ENCODE peak calls at places on chromosomes 13 and 19, in five cellular contexts. One of them, this sample, is unnamed.

GRCh38 chr13:72384879-72385278 is 342.6 kb downstream of the MZT1 start:
- DNase-seq in spleen: no peak
- DNase-seq in body of pancreas: peak
- DNase-seq in esophagus squamous epithelium: no peak
- DNase-seq in heart left ventricle: no peak
- DNase-seq in this sample: no peak

GRCh38 chr19:37954421-37954874 is 47.4 kb downstream of the SIPA1L3 start:
- DNase-seq in spleen: no peak
- DNase-seq in esophagus squamous epithelium: no peak
- DNase-seq in body of pancreas: no peak
- DNase-seq in heart left ventricle: no peak
- DNase-seq in this sample: no peak

GRCh38 chr19:8681345-8682021 is 17.1 kb downstream of the ACTL9 start:
- DNase-seq in esophagus squamous epithelium: no peak
- DNase-seq in heart left ventricle: no peak
- DNase-seq in body of pancreas: no peak
- DNase-seq in spleen: no peak
- DNase-seq in this sample: no peak

GRCh38 chr13:34357435-34358232 is 539.7 kb downstream of the RFC3 start:
- DNase-seq in body of pancreas: no peak
- DNase-seq in esophagus squamous epithelium: no peak
- DNase-seq in heart left ventricle: no peak
- DNase-seq in spleen: no peak
- DNase-seq in this sample: no peak

GRCh38 chr13:25292301-25292700 is 5.0 kb upstream of the MTMR6 start:
- DNase-seq in heart left ventricle: no peak
- DNase-seq in spleen: no peak
- DNase-seq in esophagus squamous epithelium: no peak
- DNase-seq in body of pancreas: no peak
- DNase-seq in this sample: peak

GRCh38 chr13:107883561-107884175 is 331.7 kb downstream of the LIG4 start:
- DNase-seq in esophagus squamous epithelium: no peak
- DNase-seq in body of pancreas: peak
- DNase-seq in heart left ventricle: no peak
- DNase-seq in spleen: no peak
- DNase-seq in this sample: no peak

GRCh38 chr13:24648983-24649684 is 31.1 kb upstream of the ATP12A start:
- DNase-seq in heart left ventricle: no peak
- DNase-seq in spleen: no peak
- DNase-seq in esophagus squamous epithelium: no peak
- DNase-seq in body of pancreas: no peak
- DNase-seq in this sample: no peak

GRCh38 chr13:19607523-19608078 is 25.9 kb upstream of the MPHOSPH8 start:
- DNase-seq in esophagus squamous epithelium: no peak
- DNase-seq in spleen: no peak
- DNase-seq in body of pancreas: no peak
- DNase-seq in heart left ventricle: no peak
- DNase-seq in this sample: no peak

GRCh38 chr19:15199652-15200574 is 882 bp downstream of the NOTCH3 start:
- DNase-seq in spleen: no peak
- DNase-seq in body of pancreas: peak
- DNase-seq in heart left ventricle: no peak
- DNase-seq in esophagus squamous epithelium: no peak
- DNase-seq in this sample: no peak
- TF ChIP-seq CTCF in spleen: no peak
- TF ChIP-seq CTCF in body of pancreas: no peak
- TF ChIP-seq CTCF in heart left ventricle: no peak
- TF ChIP-seq CTCF in esophagus squamous epithelium: no peak
- TF ChIP-seq CTCF in this sample: no peak

GRCh38 chr19:5117421-5117820 is 148.5 kb downstream of the KDM4B start:
- DNase-seq in heart left ventricle: no peak
- DNase-seq in spleen: no peak
- DNase-seq in body of pancreas: no peak
- DNase-seq in esophagus squamous epithelium: no peak
- DNase-seq in this sample: no peak

GRCh38 chr19:5118026-5118425 is 149.1 kb downstream of the KDM4B start:
- DNase-seq in heart left ventricle: no peak
- DNase-seq in esophagus squamous epithelium: no peak
- DNase-seq in spleen: no peak
- DNase-seq in body of pancreas: no peak
- DNase-seq in this sample: no peak

GRCh38 chr19:5120833-5121232 is 151.9 kb downstream of the KDM4B start:
- DNase-seq in spleen: no peak
- DNase-seq in esophagus squamous epithelium: no peak
- DNase-seq in heart left ventricle: no peak
- DNase-seq in body of pancreas: no peak
- DNase-seq in this sample: no peak

GRCh38 chr19:5120321-5120720 is 151.4 kb downstream of the KDM4B start:
- DNase-seq in heart left ventricle: no peak
- DNase-seq in esophagus squamous epithelium: no peak
- DNase-seq in body of pancreas: no peak
- DNase-seq in spleen: no peak
- DNase-seq in this sample: no peak

DNA sequence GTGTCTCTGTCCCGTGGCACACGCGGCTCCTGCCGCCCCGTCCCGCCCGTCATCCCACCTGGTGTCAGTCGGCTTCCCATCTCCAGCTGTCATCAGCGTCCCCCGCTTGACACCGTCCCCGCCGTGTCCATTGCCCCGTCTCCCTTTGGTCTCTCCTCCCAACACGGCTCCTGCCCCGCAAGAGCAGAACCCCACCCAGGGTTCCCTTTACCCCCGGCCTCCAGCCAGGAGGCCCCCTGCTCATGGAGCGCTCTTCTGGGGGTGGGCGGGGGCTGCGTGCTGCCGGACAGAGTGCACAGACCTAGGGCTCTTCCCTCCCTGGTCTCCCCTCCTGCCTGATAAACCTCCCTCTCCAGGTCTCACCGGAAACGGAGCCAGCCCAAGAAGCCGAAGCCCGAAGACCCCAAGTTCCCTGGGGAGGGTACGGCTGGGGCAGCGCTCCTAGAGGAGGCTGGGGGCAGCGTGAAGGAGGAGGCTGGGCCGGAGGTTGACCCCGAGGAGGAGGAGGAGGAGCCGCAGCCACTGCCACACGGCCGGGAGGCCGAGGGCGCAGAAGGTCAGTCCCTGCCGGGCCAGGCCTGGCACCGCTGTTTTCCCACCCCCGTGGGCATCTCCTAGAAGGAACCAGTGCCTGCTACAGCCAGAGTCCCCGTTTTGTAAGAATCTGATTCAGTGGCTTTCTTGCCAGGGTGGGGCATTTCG is 150.5 kb downstream of the KDM4B start:
- DNase-seq in body of pancreas: no peak
- DNase-seq in esophagus squamous epithelium: no peak
- DNase-seq in heart left ventricle: no peak
- DNase-seq in spleen: no peak
- DNase-seq in this sample: no peak
- TF ChIP-seq POLR2A in body of pancreas: no peak
- TF ChIP-seq POLR2A in esophagus squamous epithelium: no peak
- TF ChIP-seq POLR2A in heart left ventricle: no peak
- TF ChIP-seq POLR2A in spleen: no peak
- TF ChIP-seq POLR2A in this sample: no peak

GRCh38 chr13:109026266-109026665 is 396.9 kb downstream of the MYO16 start:
- DNase-seq in esophagus squamous epithelium: no peak
- DNase-seq in spleen: no peak
- DNase-seq in body of pancreas: no peak
- DNase-seq in heart left ventricle: no peak
- DNase-seq in this sample: no peak
- TF ChIP-seq CTCF in esophagus squamous epithelium: no peak
- TF ChIP-seq CTCF in spleen: no peak
- TF ChIP-seq CTCF in body of pancreas: no peak
- TF ChIP-seq CTCF in heart left ventricle: no peak
- TF ChIP-seq CTCF in this sample: no peak

GRCh38 chr13:64798422-64798821 is 2431.7 kb downstream of the PCDH9 start:
- DNase-seq in heart left ventricle: no peak
- DNase-seq in spleen: no peak
- DNase-seq in body of pancreas: no peak
- DNase-seq in esophagus squamous epithelium: no peak
- DNase-seq in this sample: no peak
- TF ChIP-seq POLR2A in heart left ventricle: no peak
- TF ChIP-seq POLR2A in spleen: no peak
- TF ChIP-seq POLR2A in body of pancreas: no peak
- TF ChIP-seq POLR2A in esophagus squamous epithelium: no peak
- TF ChIP-seq POLR2A in this sample: no peak

GRCh38 chr13:100842136-100842535 is 167.5 kb upstream of the TMTC4 start:
- DNase-seq in heart left ventricle: no peak
- DNase-seq in spleen: no peak
- DNase-seq in body of pancreas: no peak
- DNase-seq in esophagus squamous epithelium: no peak
- DNase-seq in this sample: no peak
- TF ChIP-seq CTCF in heart left ventricle: no peak
- TF ChIP-seq CTCF in spleen: no peak
- TF ChIP-seq CTCF in body of pancreas: no peak
- TF ChIP-seq CTCF in esophagus squamous epithelium: no peak
- TF ChIP-seq CTCF in this sample: no peak

GRCh38 chr19:28221736-28222135 is 991.2 kb downstream of the UQCRFS1 start:
- DNase-seq in esophagus squamous epithelium: no peak
- DNase-seq in spleen: no peak
- DNase-seq in body of pancreas: no peak
- DNase-seq in heart left ventricle: no peak
- DNase-seq in this sample: no peak
- TF ChIP-seq POLR2A in esophagus squamous epithelium: no peak
- TF ChIP-seq POLR2A in spleen: no peak
- TF ChIP-seq POLR2A in body of pancreas: no peak
- TF ChIP-seq POLR2A in heart left ventricle: no peak
- TF ChIP-seq POLR2A in this sample: no peak

This sample was measured in lower leg skin.